ENCODE peak calls at places on chromosomes 1 and 21, in eight cellular contexts. X, K, J, N, M, Y, H and U are unnamed samples.

GRCh38 chr1:45400049-45400448 is 59.8 kb upstream of the MUTYH start:
- DNase-seq in N (no peak), M (no peak), K (no peak), J (no peak), H (no peak), Y (no peak), X (no peak), U (no peak)

GRCh38 chr21:35390013-35390776 is 341.1 kb upstream of the RUNX1 start:
- DNase-seq in Y (no peak), N (no peak), J (no peak), K (peak), X (no peak), M (no peak), H (no peak), U (peak)

GRCh38 chr1:169682077-169682476 is 29.3 kb downstream of the SELL start:
- DNase-seq in K (no peak), J (no peak), Y (no peak), X (no peak), M (no peak), H (no peak), N (no peak), U (no peak)

GRCh38 chr1:181043025-181043880 is 9.5 kb downstream of the MR1 start:
- DNase-seq in H (no peak), K (peak), X (peak), Y (peak), J (no peak), M (no peak), N (no peak), U (peak)

GRCh38 chr1:46497020-46497419 is 7.4 kb downstream of the DMBX1 start:
- DNase-seq in Y (no peak), H (no peak), X (no peak), J (no peak), N (no peak), M (no peak), K (no peak), U (no peak)

GRCh38 chr1:178723541-178723940 is 1.5 kb upstream of the RALGPS2 start:
- DNase-seq in Y (no peak), J (no peak), K (no peak), N (no peak), H (no peak), X (no peak), M (no peak), U (no peak)

GRCh38 chr1:114956570-114956969 is 73.1 kb upstream of the TSHB start:
- DNase-seq in J (no peak), K (no peak), X (no peak), H (no peak), M (no peak), N (no peak), Y (no peak), U (no peak)

GRCh38 chr1:59017501-59018231 is 233.8 kb upstream of the JUN start:
- DNase-seq in X (no peak), K (no peak), Y (no peak), H (no peak), J (no peak), M (no peak), N (no peak), U (no peak)

GRCh38 chr1:32925360-32926142 is 24.4 kb upstream of the TMEM54 start:
- DNase-seq in M (no peak), N (no peak), J (peak), H (no peak), X (peak), Y (no peak), K (no peak), U (peak)

GRCh38 chr1:16296643-16297042 is 55.6 kb downstream of the FBXO42 start:
- DNase-seq in H (no peak), J (no peak), K (no peak), X (no peak), N (no peak), M (no peak), Y (no peak), U (no peak)

GRCh38 chr1:19367584-19368041 is 55.5 kb downstream of the SLC66A1 start:
- DNase-seq in J (no peak), X (no peak), N (no peak), H (no peak), K (no peak), Y (no peak), M (no peak), U (no peak)

GRCh38 chr1:85396194-85396593 is 68.8 kb downstream of the DDAH1 start:
- DNase-seq in X (no peak), J (no peak), M (no peak), K (no peak), H (no peak), N (no peak), Y (no peak), U (no peak)

GRCh38 chr1:215474940-215475339 is 92.2 kb upstream of the KCTD3 start:
- DNase-seq in X (no peak), H (no peak), K (no peak), J (no peak), N (no peak), Y (no peak), M (no peak), U (no peak)

GRCh38 chr1:176954242-176954641 is 210.3 kb downstream of the ASTN1 start:
- DNase-seq in N (no peak), X (no peak), Y (no peak), J (no peak), M (no peak), H (no peak), K (no peak), U (no peak)